ENCODE peak calls at places on chromosome 4, in eight cellular contexts. W, X, K, M, P, C, F and A are unnamed samples.

GRCh38 chr4:128386761-128387599 is 99.4 kb upstream of the PGRMC2 start:
- DNase-seq in W (peak; percentile 67), X (peak; percentile 98), K (peak; percentile 98), M (no peak), P (peak; percentile 75), C (no peak), F (peak; percentile 96), A (peak; percentile 97)

GRCh38 chr4:136329042-136329662 is 1203.1 kb downstream of the PCDH18 start:
- DNase-seq in W (no peak), X (no peak), K (no peak), M (no peak), P (no peak), C (no peak), F (no peak), A (no peak)

GRCh38 chr4:187172340-187172761 is 448.7 kb upstream of the FAT1 start:
- DNase-seq in W (no peak), X (peak; percentile 67), K (no peak), M (no peak), P (no peak), C (no peak), F (no peak), A (no peak)

GRCh38 chr4:88219099-88219498 is 60.7 kb upstream of the ABCG2 start:
- DNase-seq in W (peak; percentile 56), X (peak; percentile 30), K (no peak), M (no peak), P (no peak), C (peak; percentile 30), F (no peak), A (no peak)

GRCh38 chr4:76559236-76560071 is 124.4 kb downstream of the SHROOM3 start:
- DNase-seq in W (no peak), X (no peak), K (no peak), M (no peak), P (no peak), C (no peak), F (no peak), A (no peak)

GRCh38 chr4:146638801-146639351 is at the start of gene POU4F2:
- DNase-seq in W (no peak), X (peak; percentile 3), K (no peak), M (peak; percentile 58), P (no peak), C (no peak), F (no peak), A (no peak)

GRCh38 chr4:107931775-107932321 is 499 bp downstream of the CYP2U1 start:
- DNase-seq in W (no peak), X (no peak), K (peak; percentile 68), M (peak; percentile 5), P (peak; percentile 52), C (no peak), F (no peak), A (peak; percentile 79)

GRCh38 chr4:101171747-101172146 is 175.6 kb downstream of the PPP3CA start:
- DNase-seq in W (no peak), X (peak; percentile 55), K (no peak), M (no peak), P (no peak), C (no peak), F (no peak), A (no peak)

GRCh38 chr4:86927843-86928395 is 6.9 kb upstream of the AFF1 start:
- DNase-seq in W (no peak), X (peak; percentile 98), K (no peak), M (no peak), P (no peak), C (peak; percentile 87), F (peak; percentile 74), A (no peak)

GRCh38 chr4:148415500-148415899 is 26.7 kb downstream of the NR3C2 start:
- DNase-seq in W (no peak), X (no peak), K (no peak), M (no peak), P (no peak), C (no peak), F (no peak), A (no peak)

GRCh38 chr4:138200236-138200590 is 41.9 kb downstream of the SLC7A11 start:
- DNase-seq in W (no peak), X (no peak), K (no peak), M (no peak), P (no peak), C (no peak), F (no peak), A (no peak)

GRCh38 chr4:4350909-4351308 is 36.0 kb upstream of the NSG1 start:
- DNase-seq in W (no peak), X (no peak), K (no peak), M (no peak), P (no peak), C (no peak), F (no peak), A (no peak)

GRCh38 chr4:83248486-83248885 is 36.1 kb downstream of the COQ2 start:
- DNase-seq in W (no peak), X (no peak), K (no peak), M (no peak), P (no peak), C (no peak), F (no peak), A (no peak)

GRCh38 chr4:148857973-148858534 is 415.8 kb upstream of the NR3C2 start:
- DNase-seq in W (no peak), X (no peak), K (no peak), M (no peak), P (no peak), C (no peak), F (no peak), A (no peak)

GRCh38 chr4:40723728-40724127 is 26.0 kb upstream of the NSUN7 start:
- DNase-seq in W (no peak), X (no peak), K (no peak), M (no peak), P (no peak), C (no peak), F (no peak), A (no peak)

GRCh38 chr4:119314356-119314755 is 7.6 kb downstream of the FABP2 start:
- DNase-seq in W (peak; percentile 44), X (peak; percentile 22), K (no peak), M (peak; percentile 28), P (no peak), C (peak; percentile 41), F (no peak), A (no peak)

GRCh38 chr4:122450847-122451246 is 5.7 kb downstream of the IL2 start:
- DNase-seq in W (peak; percentile 34), X (no peak), K (no peak), M (peak; percentile 14), P (no peak), C (peak; percentile 1), F (no peak), A (no peak)

DNA sequence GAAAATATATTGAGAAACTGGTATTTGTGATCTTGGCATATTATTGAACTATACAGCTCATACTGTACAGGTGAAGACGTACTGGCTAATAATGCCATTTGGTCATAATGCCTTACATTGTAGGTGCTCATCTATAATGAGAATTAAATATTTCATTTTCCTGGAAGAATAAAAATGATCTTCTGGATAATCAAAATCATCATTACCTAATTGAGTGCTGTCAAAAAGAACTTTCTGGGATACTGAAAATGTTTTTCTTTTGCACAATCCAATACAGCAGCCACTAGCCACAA is 4.1 kb downstream of the RASGEF1B start:
- DNase-seq in W (no peak), X (no peak), K (no peak), M (no peak), P (no peak), C (no peak), F (no peak), A (no peak)
- TF ChIP-seq CTCF in W (no peak), X (no peak), K (no peak), M (peak; percentile 42), P (no peak), C (no peak), F (no peak), A (no peak)

GRCh38 chr4:12041828-12042227 is 613.1 kb upstream of the HS3ST1 start:
- DNase-seq in W (peak; percentile 3), X (no peak), K (no peak), M (no peak), P (no peak), C (no peak), F (no peak), A (no peak)
- TF ChIP-seq CTCF in W (no peak), X (peak; percentile 6), K (no peak), M (peak; percentile 50), P (peak; percentile 45), C (peak; percentile 13), F (no peak), A (no peak)

DNA sequence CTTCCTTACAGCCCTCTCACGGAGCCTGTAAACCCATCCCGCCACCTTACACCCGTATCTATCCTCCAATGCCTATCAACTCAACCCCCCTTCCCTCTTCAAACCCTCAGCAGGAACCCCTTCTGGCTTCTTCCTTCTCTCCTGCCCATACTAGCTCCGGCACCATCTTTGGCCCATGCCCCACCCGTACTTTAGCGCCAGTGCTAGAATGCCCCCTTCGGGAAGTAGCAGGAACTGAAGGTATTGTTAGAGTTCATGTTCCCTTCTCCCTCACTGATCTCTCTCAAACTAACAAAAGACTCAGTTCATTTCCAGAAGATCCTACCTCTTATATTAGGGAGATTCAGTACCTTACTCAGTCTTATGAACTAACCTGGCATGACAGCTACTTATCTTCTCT is 2.7 kb upstream of the UGT2B15 start:
- DNase-seq in W (peak; percentile 3), X (no peak), K (no peak), M (no peak), P (no peak), C (no peak), F (no peak), A (no peak)
- TF ChIP-seq CTCF in W (no peak), X (no peak), K (no peak), M (no peak), P (no peak), C (no peak), F (no peak), A (no peak)

GRCh38 chr4:14025891-14026290 is 398.4 kb upstream of the BOD1L1 start:
- DNase-seq in W (no peak), X (no peak), K (no peak), M (no peak), P (no peak), C (no peak), F (no peak), A (no peak)

GRCh38 chr4:14022428-14022827 is 394.9 kb upstream of the BOD1L1 start:
- DNase-seq in W (no peak), X (peak; percentile 14), K (no peak), M (no peak), P (no peak), C (no peak), F (no peak), A (no peak)

GRCh38 chr4:14023036-14023435 is 395.5 kb upstream of the BOD1L1 start:
- DNase-seq in W (no peak), X (peak; percentile 40), K (no peak), M (no peak), P (no peak), C (no peak), F (no peak), A (no peak)

GRCh38 chr4:14023901-14024300 is 396.4 kb upstream of the BOD1L1 start:
- DNase-seq in W (no peak), X (no peak), K (no peak), M (no peak), P (no peak), C (no peak), F (no peak), A (no peak)

DNA sequence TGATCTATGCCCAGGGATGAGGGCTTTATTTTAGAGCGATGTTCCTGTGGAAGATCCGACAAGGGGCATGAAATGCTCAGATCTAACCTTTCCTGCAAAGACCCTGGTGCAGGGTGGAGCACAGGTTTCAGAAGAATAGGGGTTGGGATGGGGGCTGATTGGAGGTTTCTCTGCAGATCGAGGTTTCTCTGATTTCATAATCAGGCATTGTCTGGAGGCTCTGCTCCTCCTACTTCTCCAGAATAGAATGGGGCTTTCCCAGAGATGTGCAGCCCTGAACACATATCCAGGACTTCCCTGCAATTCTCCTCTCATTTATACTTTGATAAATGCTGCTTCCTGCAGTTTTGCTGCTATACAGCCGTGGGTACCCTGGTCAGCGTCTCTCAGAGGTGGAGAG is 397.6 kb upstream of the BOD1L1 start:
- DNase-seq in W (no peak), X (no peak), K (no peak), M (no peak), P (no peak), C (no peak), F (no peak), A (no peak)
- TF ChIP-seq CTCF in W (no peak), X (no peak), K (no peak), M (no peak), P (no peak), C (no peak), F (no peak), A (no peak)